ENCODE peak calls at places on chromosomes 11 and 22, in eight cellular contexts. I is NCI-H460; E is activated CD4-positive, CD25-positive, alpha-beta regulatory T cell treated with anti-CD3 and anti-CD28 coated beads, Interleukin-2, amount 50 U/mL, for 16 hours; M is amniotic stem cell; O is ACHN; Y is NCI-H2081 treated with DMSO at 0.1 percent for 48 hours; B is T-cell; D is astrocyte of the spinal cord. N is an unnamed sample.

GRCh38 chr11:9853929-9854557 is 190.2 kb downstream of the SWAP70 start:
- DNase-seq in E (no peak), O (no peak), Y (no peak), M (no peak), D (no peak), I (no peak), B (no peak), N (no peak)

GRCh38 chr22:46086577-46087335 is 63.6 kb upstream of the PPARA start:
- DNase-seq in M (no peak), D (no peak), Y (no peak), B (no peak), I (no peak), E (no peak), O (no peak), N (no peak)

GRCh38 chr22:42959472-42960145 is 55.3 kb downstream of the PACSIN2 start:
- DNase-seq in E (no peak), Y (no peak), M (no peak), D (peak; percentile 86), O (peak; percentile 87), I (peak; percentile 75), B (no peak), N (no peak)

GRCh38 chr11:13207665-13208594 is 69.7 kb upstream of the BMAL1 start:
- DNase-seq in E (no peak), D (peak; percentile 87), O (peak; percentile 51), I (no peak), Y (no peak), B (no peak), M (peak; percentile 14), N (no peak)

GRCh38 chr22:30718938-30719337 is 24.3 kb downstream of the OSBP2 start:
- DNase-seq in M (no peak), E (no peak), I (no peak), O (no peak), D (no peak), B (no peak), Y (no peak), N (no peak)

GRCh38 chr22:29139965-29140782 is 65.5 kb upstream of the EMID1 start:
- DNase-seq in Y (no peak), M (no peak), E (no peak), I (no peak), B (no peak), O (no peak), D (no peak), N (no peak)

GRCh38 chr22:45867118-45867905 is 109.7 kb downstream of the WNT7B start:
- DNase-seq in D (no peak), Y (no peak), O (peak; percentile 20), B (no peak), M (no peak), I (no peak), E (no peak), N (no peak)

GRCh38 chr22:27405672-27406388 is 395.7 kb downstream of the MN1 start:
- DNase-seq in Y (no peak), M (peak; percentile 39), D (peak; percentile 38), B (no peak), I (peak; percentile 53), E (no peak), O (peak; percentile 61), N (no peak)

GRCh38 chr22:23179381-23180294 is 671 bp upstream of the BCR start:
- DNase-seq in M (no peak), Y (no peak), B (no peak), I (no peak), E (no peak), O (no peak), D (no peak), N (no peak)

GRCh38 chr22:49368221-49368975 is 459.3 kb downstream of the BRD1 start:
- DNase-seq in E (no peak), D (no peak), M (no peak), Y (no peak), I (no peak), B (no peak), O (no peak), N (no peak)

GRCh38 chr11:63667993-63668392 is 3.2 kb downstream of the ATL3 start:
- DNase-seq in E (no peak), M (peak; percentile 92), I (peak; percentile 49), O (peak; percentile 73), Y (no peak), B (no peak), D (peak; percentile 94), N (no peak)

GRCh38 chr22:36991220-36991619 is 28.0 kb downstream of the TST start:
- DNase-seq in D (no peak), M (no peak), B (no peak), E (no peak), O (no peak), I (no peak), Y (no peak), N (no peak)

GRCh38 chr11:77039491-77040400 is 5.5 kb downstream of the B3GNT6 start:
- DNase-seq in Y (no peak), E (no peak), B (no peak), O (peak; percentile 42), I (no peak), M (no peak), D (peak; percentile 33), N (no peak)

GRCh38 chr22:35911877-35912276 is 116.7 kb downstream of the RBFOX2 start:
- DNase-seq in B (no peak), Y (no peak), O (no peak), E (no peak), I (no peak), D (no peak), M (no peak), N (no peak)

GRCh38 chr11:94325681-94326080 is 21.3 kb downstream of the IZUMO1R start:
- DNase-seq in D (no peak), M (no peak), B (peak; percentile 1), E (no peak), O (peak; percentile 47), Y (no peak), I (peak; percentile 19), N (peak; percentile 13)

GRCh38 chr11:132718711-132719641 is 813.3 kb downstream of the OPCML start:
- DNase-seq in E (no peak), Y (no peak), O (no peak), B (peak; percentile 53), D (peak; percentile 37), M (no peak), I (no peak), N (peak; percentile 27)

GRCh38 chr11:118067006-118067405 is 9.9 kb upstream of the TMPRSS4 start:
- DNase-seq in Y (no peak), O (no peak), D (no peak), E (no peak), M (no peak), B (no peak), I (no peak), N (no peak)

GRCh38 chr11:1041936-1042608 is 5.6 kb upstream of the MUC6 start:
- DNase-seq in M (no peak), O (no peak), D (no peak), E (no peak), I (no peak), B (no peak), Y (no peak), N (no peak)

GRCh38 chr11:47577460-47578041 is 1.2 kb downstream of the KBTBD4 start:
- DNase-seq in I (no peak), E (no peak), D (no peak), B (no peak), M (no peak), O (no peak), Y (no peak), N (no peak)

GRCh38 chr11:2093575-2094353 is 45.4 kb downstream of the IGF2 start:
- DNase-seq in Y (no peak), M (no peak), D (no peak), B (no peak), E (no peak), I (no peak), O (no peak), N (no peak)

GRCh38 chr11:102837151-102837550 is 6.3 kb downstream of the MMP3 start:
- DNase-seq in M (no peak), E (no peak), I (no peak), B (no peak), O (no peak), Y (no peak), D (no peak), N (no peak)

GRCh38 chr11:65059523-65059922 is 1.2 kb upstream of the NAALADL1 start:
- DNase-seq in D (no peak), I (no peak), M (no peak), Y (no peak), E (no peak), B (no peak), O (no peak), N (no peak)

GRCh38 chr11:15923169-15923568 is 433.2 kb downstream of the SOX6 start:
- DNase-seq in O (no peak), E (no peak), I (no peak), Y (no peak), D (no peak), B (no peak), M (no peak), N (no peak)

GRCh38 chr11:528815-529728 is 6.3 kb downstream of the HRAS start:
- DNase-seq in Y (no peak), O (no peak), E (no peak), I (no peak), M (no peak), D (no peak), B (no peak), N (no peak)

GRCh38 chr11:13997881-13998280 is 35.4 kb downstream of the SPON1 start:
- DNase-seq in B (no peak), M (no peak), E (no peak), O (no peak), Y (no peak), I (no peak), D (no peak), N (no peak)

GRCh38 chr11:17184882-17185587 is 22.8 kb downstream of the PIK3C2A start:
- DNase-seq in M (no peak), I (no peak), Y (no peak), B (no peak), O (no peak), D (no peak), E (no peak), N (no peak)

GRCh38 chr11:17585911-17586695 is 39.0 kb downstream of the OTOG start:
- DNase-seq in E (no peak), M (no peak), O (no peak), I (no peak), Y (no peak), D (no peak), B (no peak), N (no peak)

N was measured in naive thymus-derived CD8-positive, alpha-beta T cell.